ENCODE peak calls at places on chromosomes 5 and 9, in five cellular contexts. R is right atrium auricular region, Z is kidney, O is gastrocnemius medialis, V is PC-3. C is an unnamed sample. For H3K4me1 and H3K36me3, the result is how much of the 10 kb centered on the place peaks cover.

GRCh38 chr9:113955076-113955752 is 79.1 kb downstream of the ZNF618 start:
- DNase-seq in R (no peak), V (no peak), Z (no peak), O (no peak), C (no peak)

GRCh38 chr9:124558777-124559470 is 51.7 kb upstream of the NR5A1 start:
- DNase-seq in O (no peak), Z (no peak), V (no peak), R (no peak), C (no peak)

GRCh38 chr5:60595183-60595582 is 104.8 kb downstream of the DEPDC1B start:
- DNase-seq in V (no peak), Z (no peak), R (no peak), O (no peak), C (no peak)

GRCh38 chr5:175235251-175235963 is 208.6 kb downstream of the DRD1 start:
- DNase-seq in Z (no peak), V (no peak), R (no peak), O (no peak), C (no peak)

GRCh38 chr5:52799358-52799982 is 11.8 kb downstream of the ITGA1 start:
- DNase-seq in R (peak), O (peak), V (peak), Z (peak), C (no peak)

GRCh38 chr5:1883120-1883924 is 597 bp upstream of the IRX4 start:
- DNase-seq in O (no peak), Z (peak), V (peak), R (no peak), C (peak)

GRCh38 chr5:39780341-39780740 is 355.6 kb upstream of the DAB2 start:
- DNase-seq in R (no peak), Z (no peak), V (peak), O (no peak), C (no peak)

GRCh38 chr9:129258823-129259301 is 80.8 kb upstream of the IER5L start:
- DNase-seq in Z (peak), R (no peak), V (no peak), O (no peak), C (peak)

GRCh38 chr9:97109194-97109811 is 70.4 kb upstream of the CTSV start:
- DNase-seq in Z (no peak), R (no peak), O (peak), V (peak), C (no peak)

GRCh38 chr9:91865041-91865440 is 85.0 kb downstream of the ROR2 start:
- DNase-seq in O (no peak), R (no peak), Z (no peak), V (no peak), C (no peak)

GRCh38 chr9:71743217-71743705 is 25.1 kb downstream of the CEMIP2 start:
- DNase-seq in Z (no peak), V (no peak), R (no peak), O (no peak), C (no peak)

GRCh38 chr9:70110194-70111041 is 66.8 kb downstream of the MAMDC2 start:
- DNase-seq in V (no peak), Z (no peak), O (no peak), R (no peak), C (no peak)

GRCh38 chr9:135960328-135961276 is 571 bp downstream of the UBAC1 start:
- DNase-seq in Z (no peak), O (no peak), R (no peak), V (no peak), C (peak)

GRCh38 chr5:137450759-137451158 is 48.4 kb downstream of the SPOCK1 start:
- DNase-seq in O (no peak), Z (no peak), V (no peak), R (no peak), C (no peak)

GRCh38 chr9:72948906-72949582 is 3.8 kb downstream of the ALDH1A1 start:
- DNase-seq in O (no peak), Z (no peak), V (no peak), R (no peak), C (no peak)

GRCh38 chr5:114695292-114695904 is 333.5 kb downstream of the KCNN2 start:
- DNase-seq in V (no peak), R (no peak), O (no peak), Z (peak), C (no peak)

GRCh38 chr9:5843450-5844249 is 10.7 kb upstream of the ERMP1 start:
- DNase-seq in R (no peak), V (peak), Z (peak), O (no peak), C (no peak)

GRCh38 chr9:138009456-138010273 is 132.1 kb downstream of the CACNA1B start:
- DNase-seq in V (no peak), R (peak), O (no peak), Z (peak), C (no peak)

GRCh38 chr5:147455321-147455720 is 54.5 kb downstream of the DPYSL3 start:
- DNase-seq in Z (no peak), V (no peak), R (peak), O (peak), C (no peak)

GRCh38 chr5:9057406-9058000 is 488.4 kb downstream of the SEMA5A start:
- DNase-seq in R (no peak), V (no peak), Z (no peak), O (no peak), C (no peak)

GRCh38 chr9:17776735-17777134 is 197.9 kb downstream of the SH3GL2 start:
- DNase-seq in Z (no peak), R (no peak), O (no peak), V (no peak), C (no peak)

GRCh38 chr5:74067748-74068541 is 441.9 kb downstream of the ARHGEF28 start:
- DNase-seq in Z (no peak), O (no peak), R (no peak), V (peak), C (no peak)

GRCh38 chr5:62587737-62588136 is 9.1 kb downstream of the LRRC70 start:
- DNase-seq in V (no peak), R (no peak), Z (no peak), O (no peak), C (no peak)

GRCh38 chr5:119315516-119315949 is 40.3 kb upstream of the TNFAIP8 start:
- DNase-seq in O (no peak), Z (no peak), V (peak), R (no peak), C (no peak)

GRCh38 chr5:32769711-32770110 is 58.6 kb downstream of the NPR3 start:
- DNase-seq in O (no peak), Z (no peak), R (no peak), V (no peak), C (no peak)

GRCh38 chr9:74125916-74126315 is 371.2 kb upstream of the RORB start:
- DNase-seq in Z (no peak), V (no peak), R (no peak), O (no peak), C (no peak)

GRCh38 chr9:37398464-37399025 is 24.0 kb upstream of the GRHPR start:
- DNase-seq in V (no peak), R (no peak), O (no peak), Z (no peak), C (no peak)

GRCh38 chr5:99621772-99622681 is 693.2 kb upstream of the CHD1 start:
- DNase-seq in V (no peak), O (no peak), Z (no peak), R (no peak), C (no peak)

GRCh38 chr9:27340876-27341540 is 44.1 kb upstream of the EQTN start:
- DNase-seq in Z (no peak), O (no peak), V (no peak), R (no peak), C (no peak)

GRCh38 chr9:29475471-29475870 is 1902.2 kb upstream of the C9orf72 start:
- DNase-seq in R (no peak), V (no peak), O (no peak), Z (no peak), C (no peak)

GRCh38 chr5:166772770-166773169 is 1518.7 kb upstream of the WWC1 start:
- DNase-seq in R (no peak), V (peak), Z (no peak), O (no peak), C (no peak)

GRCh38 chr5:122078116-122078865 is at the start of gene LOX:
- DNase-seq in R (peak), Z (peak), O (peak), V (peak), C (peak)

GRCh38 chr9:135154050-135154570 is 66.6 kb downstream of the OLFM1 start:
- DNase-seq in R (no peak), O (no peak), V (no peak), Z (no peak), C (no peak)

GRCh38 chr9:131734165-131734610 is 5.7 kb downstream of the RAPGEF1 start:
- DNase-seq in V (peak), O (peak), R (no peak), Z (peak), C (no peak)
- H3K4me1 ChIP-seq in V (half or more), O (half or more), R (half or more), Z (half or more), C (half or more)

GRCh38 chr9:34403554-34404380 is 27.1 kb upstream of the MYORG start:
- DNase-seq in O (peak), R (peak), V (peak), Z (no peak), C (no peak)
- H3K36me3 ChIP-seq in O (half or more), R (half or more), V (under half), Z (under half), C (under half)

DNA sequence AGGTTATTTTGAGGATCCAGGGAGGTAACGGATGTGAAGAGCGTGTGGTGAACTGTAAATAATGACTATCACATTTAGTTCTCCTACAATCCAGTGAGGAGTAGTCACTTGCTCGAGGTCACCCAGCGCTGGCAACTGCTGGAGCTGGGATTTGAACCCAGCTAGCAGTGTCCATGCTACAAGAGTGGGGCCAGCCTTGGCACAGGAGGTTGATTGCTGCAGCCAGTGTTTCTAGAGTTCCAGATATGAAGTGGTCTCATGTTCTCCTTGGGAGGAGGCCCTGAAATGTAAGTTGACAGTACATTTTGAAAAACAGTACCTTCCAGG is 765 bp downstream of the CCDC107 start:
- DNase-seq in R (no peak), Z (peak), O (peak), V (peak), C (no peak)
- TF ChIP-seq CTCF in R (no peak), Z (no peak), O (no peak), V (peak), C (peak)

DNA sequence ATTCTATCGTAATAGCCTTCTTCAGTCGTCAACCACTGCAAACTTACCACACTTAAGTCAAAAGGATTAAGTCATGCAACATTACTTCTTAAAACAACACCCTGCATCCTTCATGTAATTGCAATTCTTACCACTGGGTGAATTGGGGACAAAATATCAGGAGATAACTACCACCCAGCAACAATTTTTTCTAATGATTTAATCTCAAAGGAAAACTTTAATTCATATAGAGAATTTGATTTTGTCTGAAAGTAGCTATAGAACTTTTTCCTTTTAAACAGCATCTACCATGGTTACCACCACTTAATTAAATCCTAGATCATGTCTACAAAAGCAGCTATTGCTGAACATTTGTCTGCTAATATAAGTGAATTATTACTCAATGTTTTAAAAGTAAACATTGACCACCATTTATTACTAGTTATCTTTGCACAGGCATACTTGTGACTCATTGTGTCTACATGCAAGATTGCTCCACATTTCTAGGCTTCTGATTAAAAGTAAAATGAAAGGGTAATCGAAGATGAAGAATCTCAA is 10.5 kb downstream of the MLLT3 start:
- DNase-seq in O (no peak), Z (no peak), V (peak), R (no peak), C (no peak)
- H3K4me1 ChIP-seq in O (under half), Z (under half), V (under half), R (under half), C (under half)

GRCh38 chr5:170082701-170083100 is 23.0 kb upstream of the FOXI1 start:
- DNase-seq in R (no peak), V (no peak), O (no peak), Z (no peak), C (no peak)
- H3K36me3 ChIP-seq in R (under half), V (under half), O (under half), Z (under half), C (under half)

GRCh38 chr9:33633621-33634020 is 109.6 kb downstream of the ANKRD18B start:
- DNase-seq in R (no peak), V (no peak), Z (no peak), O (no peak), C (no peak)

GRCh38 chr9:33638516-33638915 is 114.5 kb downstream of the ANKRD18B start:
- DNase-seq in O (no peak), R (no peak), Z (no peak), V (no peak), C (no peak)

GRCh38 chr9:33637881-33638280 is 113.8 kb downstream of the ANKRD18B start:
- DNase-seq in O (no peak), V (no peak), R (no peak), Z (no peak), C (no peak)
- TF ChIP-seq CTCF in O (no peak), V (no peak), R (no peak), Z (no peak), C (no peak)

GRCh38 chr5:100896054-100896453 is 7.0 kb downstream of the ST8SIA4 start:
- DNase-seq in Z (no peak), O (no peak), R (no peak), V (no peak), C (no peak)
- H3K4me1 ChIP-seq in Z (under half), O (under half), R (under half), V (under half), C (under half)

GRCh38 chr5:176944276-176944675 is 45.1 kb upstream of the HK3 start:
- DNase-seq in O (no peak), R (no peak), Z (no peak), V (no peak), C (no peak)
- H3K36me3 ChIP-seq in O (half or more), R (half or more), Z (under half), V (under half), C (half or more)

DNA sequence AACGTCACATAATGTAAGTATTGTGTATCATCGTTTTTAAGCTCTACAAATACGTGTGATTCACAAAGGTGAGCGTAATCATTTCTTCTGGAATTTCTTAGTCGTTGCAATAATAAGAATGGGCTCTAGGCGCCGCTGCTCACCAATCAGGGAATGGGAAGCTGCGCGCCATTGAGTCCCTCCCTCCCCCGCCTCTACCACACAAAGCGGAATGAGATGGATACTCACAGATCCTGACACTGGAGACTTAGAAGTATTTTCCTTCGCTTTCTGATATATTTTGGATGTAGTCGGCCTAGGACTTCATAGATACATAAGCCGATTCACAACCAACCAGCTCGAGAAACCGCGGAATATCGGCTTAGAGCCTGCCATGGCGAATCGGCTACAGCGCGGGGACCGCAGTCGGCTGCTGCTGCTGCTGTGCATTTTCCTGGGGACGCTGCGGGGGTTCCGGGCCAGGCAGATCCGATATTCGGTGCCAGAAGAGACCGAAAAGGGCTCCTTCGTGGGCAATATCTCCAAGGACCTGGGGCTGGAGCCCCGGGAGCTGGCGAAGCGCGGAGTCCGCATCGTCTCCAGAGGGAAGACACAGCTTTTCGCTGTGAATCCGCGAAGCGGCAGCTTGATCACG is at the start of gene PCDHGA11:
- DNase-seq in R (no peak), Z (no peak), V (no peak), O (peak), C (no peak)
- TF ChIP-seq CTCF in R (peak), Z (peak), V (no peak), O (peak), C (peak)